ENCODE peak calls at places on chromosomes 6 and 20, in seven cellular contexts. S is kidney, K is KBM-7, R is heart right ventricle, O is T-helper 2 cell, B is sigmoid colon, J is amniotic stem cell. M is an unnamed sample.

GRCh38 chr6:170173416-170173990 is 117.4 kb downstream of the DLL1 start:
- DNase-seq in S (peak; percentile 61), J (no peak), R (no peak), K (no peak), O (no peak), B (peak; percentile 45), M (peak; percentile 51)

GRCh38 chr6:167113935-167114910 is 8.7 kb upstream of the CCR6 start:
- DNase-seq in J (no peak), K (no peak), O (peak; percentile 30), S (peak; percentile 81), R (no peak), B (no peak), M (no peak)

GRCh38 chr20:19590382-19590781 is 167.7 kb upstream of the RIN2 start:
- DNase-seq in O (no peak), B (no peak), J (no peak), K (no peak), R (no peak), S (no peak), M (no peak)

GRCh38 chr20:33477386-33478234 is 12.3 kb upstream of the CBFA2T2 start:
- DNase-seq in K (no peak), B (no peak), O (no peak), J (no peak), R (no peak), S (peak; percentile 39), M (no peak)

GRCh38 chr20:4147319-4147718 is 132.0 kb upstream of the RNF24 start:
- DNase-seq in J (no peak), K (no peak), R (no peak), B (peak; percentile 13), S (no peak), O (no peak), M (no peak)

GRCh38 chr6:100462396-100462795 is 2.3 kb downstream of the SIM1 start:
- DNase-seq in O (no peak), B (no peak), R (no peak), K (no peak), J (no peak), S (no peak), M (no peak)

GRCh38 chr6:25883536-25883935 is 9.5 kb upstream of the SLC17A3 start:
- DNase-seq in B (no peak), J (no peak), K (no peak), O (no peak), R (no peak), S (no peak), M (no peak)

GRCh38 chr6:79646006-79646405 is 14.9 kb downstream of the SH3BGRL2 start:
- DNase-seq in O (no peak), K (no peak), B (no peak), R (no peak), J (no peak), S (no peak), M (no peak)

GRCh38 chr6:165001502-165002157 is 307.8 kb downstream of the C6orf118 start:
- DNase-seq in R (no peak), B (no peak), K (no peak), J (no peak), S (peak; percentile 53), O (no peak), M (no peak)

GRCh38 chr6:4942673-4943009 is 61.2 kb downstream of the RPP40 start:
- DNase-seq in R (no peak), O (no peak), B (no peak), K (no peak), J (no peak), S (no peak), M (no peak)

GRCh38 chr6:105992315-105992961 is 93.7 kb upstream of the PRDM1 start:
- DNase-seq in B (peak; percentile 84), K (peak; percentile 93), O (peak; percentile 74), R (peak; percentile 74), S (peak; percentile 92), J (no peak), M (peak; percentile 91)

GRCh38 chr20:57414867-57415592 is 23.8 kb downstream of the RBM38 start:
- DNase-seq in K (no peak), B (no peak), R (no peak), S (no peak), O (no peak), J (no peak), M (peak; percentile 64)

GRCh38 chr20:39298116-39298515 is 336.0 kb downstream of the DHX35 start:
- DNase-seq in O (no peak), K (no peak), R (no peak), S (no peak), B (no peak), J (no peak), M (no peak)

GRCh38 chr6:108116781-108117426 is 42.4 kb upstream of the OSTM1 start:
- DNase-seq in O (no peak), S (no peak), J (no peak), K (no peak), R (no peak), B (no peak), M (no peak)

GRCh38 chr20:17895641-17896246 is 72.8 kb downstream of the SNX5 start:
- DNase-seq in S (peak; percentile 82), K (no peak), O (peak; percentile 39), J (peak; percentile 50), R (peak; percentile 82), B (peak; percentile 84), M (peak; percentile 88)

GRCh38 chr20:45949542-45950329 is 15.3 kb downstream of the PCIF1 start:
- DNase-seq in K (no peak), J (no peak), O (no peak), S (peak; percentile 56), R (no peak), B (no peak), M (no peak)

GRCh38 chr20:10549511-10549910 is 114.4 kb downstream of the SLX4IP start:
- DNase-seq in S (no peak), K (no peak), B (no peak), R (no peak), J (no peak), O (no peak), M (no peak)